ENCODE peak calls at places on chromosome 12, in six cellular contexts. One of them, this sample, is unnamed.

GRCh38 chr12:15978431-15978950 is 67.4 kb downstream of the DERA start:
- DNase-seq in trophoblast cell: peak; percentile 86
- DNase-seq in H1: no peak
- DNase-seq in IMR-90: peak; percentile 60
- DNase-seq in H9: no peak
- DNase-seq in neuronal stem cell: no peak
- DNase-seq in this sample: peak; percentile 55

GRCh38 chr12:2068638-2069037 is 15.9 kb downstream of the CACNA1C start:
- DNase-seq in H9: no peak
- DNase-seq in neuronal stem cell: no peak
- DNase-seq in H1: no peak
- DNase-seq in IMR-90: no peak
- DNase-seq in trophoblast cell: no peak
- DNase-seq in this sample: no peak

GRCh38 chr12:115023279-115023678 is 339.3 kb upstream of the TBX3 start:
- DNase-seq in trophoblast cell: no peak
- DNase-seq in IMR-90: peak; percentile 60
- DNase-seq in neuronal stem cell: no peak
- DNase-seq in H9: no peak
- DNase-seq in H1: no peak
- DNase-seq in this sample: no peak

GRCh38 chr12:153080-153746 is 60.7 kb downstream of the SLC6A12 start:
- DNase-seq in IMR-90: peak; percentile 54
- DNase-seq in H1: peak; percentile 89
- DNase-seq in trophoblast cell: peak; percentile 50
- DNase-seq in neuronal stem cell: peak; percentile 62
- DNase-seq in H9: peak; percentile 96
- DNase-seq in this sample: peak; percentile 66

GRCh38 chr12:25995906-25996305 is 37.4 kb downstream of the RASSF8 start:
- DNase-seq in trophoblast cell: no peak
- DNase-seq in IMR-90: peak; percentile 60
- DNase-seq in neuronal stem cell: no peak
- DNase-seq in H1: no peak
- DNase-seq in H9: no peak
- DNase-seq in this sample: peak; percentile 22

GRCh38 chr12:71955946-71956345 is 17.3 kb downstream of the TPH2 start:
- DNase-seq in trophoblast cell: peak; percentile 67
- DNase-seq in H1: no peak
- DNase-seq in IMR-90: peak; percentile 89
- DNase-seq in neuronal stem cell: no peak
- DNase-seq in H9: no peak
- DNase-seq in this sample: peak; percentile 67

GRCh38 chr12:50082644-50083043 is 2.5 kb upstream of the SMARCD1 start:
- DNase-seq in H9: no peak
- DNase-seq in neuronal stem cell: no peak
- DNase-seq in H1: no peak
- DNase-seq in IMR-90: no peak
- DNase-seq in trophoblast cell: no peak
- DNase-seq in this sample: peak; percentile 43

GRCh38 chr12:13288937-13289643 is 92.6 kb downstream of the EMP1 start:
- DNase-seq in trophoblast cell: no peak
- DNase-seq in neuronal stem cell: no peak
- DNase-seq in H9: no peak
- DNase-seq in IMR-90: no peak
- DNase-seq in H1: no peak
- DNase-seq in this sample: no peak

GRCh38 chr12:116303929-116304328 is 26.4 kb upstream of the MED13L start:
- DNase-seq in IMR-90: peak; percentile 50
- DNase-seq in H1: no peak
- DNase-seq in H9: no peak
- DNase-seq in neuronal stem cell: no peak
- DNase-seq in trophoblast cell: peak; percentile 60
- DNase-seq in this sample: no peak

GRCh38 chr12:116818341-116818856 is 62.8 kb downstream of the HRK start:
- DNase-seq in neuronal stem cell: no peak
- DNase-seq in IMR-90: peak; percentile 23
- DNase-seq in H9: no peak
- DNase-seq in H1: no peak
- DNase-seq in trophoblast cell: peak; percentile 2
- DNase-seq in this sample: peak; percentile 15

GRCh38 chr12:119990382-119990874 is 1.4 kb downstream of the BICDL1 start:
- DNase-seq in IMR-90: no peak
- DNase-seq in H9: no peak
- DNase-seq in trophoblast cell: peak; percentile 85
- DNase-seq in neuronal stem cell: no peak
- DNase-seq in H1: no peak
- DNase-seq in this sample: no peak

GRCh38 chr12:101490286-101490920 is 15.3 kb downstream of the SPIC start:
- DNase-seq in IMR-90: no peak
- DNase-seq in H1: peak; percentile 47
- DNase-seq in trophoblast cell: peak; percentile 52
- DNase-seq in neuronal stem cell: peak; percentile 12
- DNase-seq in H9: peak; percentile 71
- DNase-seq in this sample: peak; percentile 5

GRCh38 chr12:94055528-94055927 is 92.8 kb upstream of the PLXNC1 start:
- DNase-seq in IMR-90: no peak
- DNase-seq in H1: no peak
- DNase-seq in H9: no peak
- DNase-seq in trophoblast cell: no peak
- DNase-seq in neuronal stem cell: no peak
- DNase-seq in this sample: no peak

GRCh38 chr12:42568952-42569916 is 20.3 kb downstream of the PRICKLE1 start:
- DNase-seq in IMR-90: peak; percentile 80
- DNase-seq in neuronal stem cell: peak; percentile 15
- DNase-seq in H1: no peak
- DNase-seq in H9: no peak
- DNase-seq in trophoblast cell: peak; percentile 66
- DNase-seq in this sample: peak; percentile 66

GRCh38 chr12:130764475-130765185 is 48.5 kb upstream of the RIMBP2 start:
- DNase-seq in trophoblast cell: peak; percentile 63
- DNase-seq in IMR-90: peak; percentile 33
- DNase-seq in H1: no peak
- DNase-seq in H9: no peak
- DNase-seq in neuronal stem cell: no peak
- DNase-seq in this sample: peak; percentile 63

GRCh38 chr12:5010130-5010529 is 33.5 kb upstream of the KCNA5 start:
- DNase-seq in H1: no peak
- DNase-seq in IMR-90: no peak
- DNase-seq in trophoblast cell: no peak
- DNase-seq in neuronal stem cell: no peak
- DNase-seq in H9: no peak
- DNase-seq in this sample: no peak

GRCh38 chr12:117521327-117521726 is 159.9 kb upstream of the NOS1 start:
- DNase-seq in H9: no peak
- DNase-seq in neuronal stem cell: no peak
- DNase-seq in trophoblast cell: peak; percentile 22
- DNase-seq in H1: no peak
- DNase-seq in IMR-90: no peak
- DNase-seq in this sample: no peak

GRCh38 chr12:93889516-93890202 is 212.5 kb downstream of the CRADD start:
- DNase-seq in H9: no peak
- DNase-seq in trophoblast cell: no peak
- DNase-seq in H1: no peak
- DNase-seq in IMR-90: peak; percentile 23
- DNase-seq in neuronal stem cell: no peak
- DNase-seq in this sample: no peak

GRCh38 chr12:52474212-52474611 is 607 bp upstream of the KRT6C start:
- DNase-seq in H9: no peak
- DNase-seq in neuronal stem cell: no peak
- DNase-seq in trophoblast cell: no peak
- DNase-seq in IMR-90: no peak
- DNase-seq in H1: no peak
- DNase-seq in this sample: no peak

GRCh38 chr12:49413796-49414195 is 46.5 kb downstream of the SPATS2 start:
- DNase-seq in neuronal stem cell: no peak
- DNase-seq in H1: no peak
- DNase-seq in H9: no peak
- DNase-seq in IMR-90: peak; percentile 25
- DNase-seq in trophoblast cell: peak; percentile 95
- DNase-seq in this sample: no peak

GRCh38 chr12:55372521-55372920 is 9.7 kb downstream of the OR6C75 start:
- DNase-seq in neuronal stem cell: no peak
- DNase-seq in H9: no peak
- DNase-seq in IMR-90: no peak
- DNase-seq in trophoblast cell: no peak
- DNase-seq in H1: no peak
- DNase-seq in this sample: no peak
- H4K91ac ChIP-seq in neuronal stem cell: no peak overlapping the region
- H4K91ac ChIP-seq in H9: no peak overlapping the region
- H4K91ac ChIP-seq in IMR-90: no peak overlapping the region
- H4K91ac ChIP-seq in trophoblast cell: no peak overlapping the region
- H4K91ac ChIP-seq in H1: no peak overlapping the region
- H4K91ac ChIP-seq in this sample: no peak overlapping the region

GRCh38 chr12:3241621-3242020 is 164.4 kb downstream of the TSPAN9 start:
- DNase-seq in H9: no peak
- DNase-seq in neuronal stem cell: no peak
- DNase-seq in trophoblast cell: no peak
- DNase-seq in IMR-90: no peak
- DNase-seq in H1: no peak
- DNase-seq in this sample: no peak

GRCh38 chr12:3246253-3246652 is 169.1 kb downstream of the TSPAN9 start:
- DNase-seq in H9: no peak
- DNase-seq in H1: no peak
- DNase-seq in IMR-90: no peak
- DNase-seq in neuronal stem cell: no peak
- DNase-seq in trophoblast cell: no peak
- DNase-seq in this sample: no peak

GRCh38 chr12:3244219-3244750 is 167.1 kb downstream of the TSPAN9 start:
- DNase-seq in IMR-90: no peak
- DNase-seq in H1: no peak
- DNase-seq in H9: no peak
- DNase-seq in neuronal stem cell: no peak
- DNase-seq in trophoblast cell: no peak
- DNase-seq in this sample: no peak

GRCh38 chr12:3243376-3244084 is 166.4 kb downstream of the TSPAN9 start:
- DNase-seq in H9: no peak
- DNase-seq in neuronal stem cell: no peak
- DNase-seq in H1: no peak
- DNase-seq in trophoblast cell: no peak
- DNase-seq in IMR-90: no peak
- DNase-seq in this sample: no peak

GRCh38 chr12:3242199-3242863 is 165.2 kb downstream of the TSPAN9 start:
- DNase-seq in IMR-90: no peak
- DNase-seq in H9: no peak
- DNase-seq in trophoblast cell: no peak
- DNase-seq in neuronal stem cell: no peak
- DNase-seq in H1: no peak
- DNase-seq in this sample: no peak
- H3K14ac ChIP-seq in IMR-90: no peak overlapping the region
- H3K14ac ChIP-seq in H9: no peak overlapping the region
- H3K14ac ChIP-seq in trophoblast cell: no peak overlapping the region
- H3K14ac ChIP-seq in neuronal stem cell: peak overlapping the region; percentile 9
- H3K14ac ChIP-seq in H1: no peak overlapping the region
- H3K14ac ChIP-seq in this sample: no peak overlapping the region

GRCh38 chr12:57222286-57223190 is 5.9 kb downstream of the NXPH4 start:
- DNase-seq in H1: no peak
- DNase-seq in H9: no peak
- DNase-seq in neuronal stem cell: no peak
- DNase-seq in IMR-90: no peak
- DNase-seq in trophoblast cell: no peak
- DNase-seq in this sample: no peak

GRCh38 chr12:57224973-57225679 is 4.4 kb upstream of the SHMT2 start:
- DNase-seq in H9: peak; percentile 91
- DNase-seq in H1: peak; percentile 94
- DNase-seq in neuronal stem cell: no peak
- DNase-seq in IMR-90: no peak
- DNase-seq in trophoblast cell: peak; percentile 54
- DNase-seq in this sample: peak; percentile 38

GRCh38 chr12:57225680-57226190 is 3.8 kb upstream of the SHMT2 start:
- DNase-seq in H1: peak; percentile 69
- DNase-seq in IMR-90: no peak
- DNase-seq in H9: no peak
- DNase-seq in neuronal stem cell: no peak
- DNase-seq in trophoblast cell: no peak
- DNase-seq in this sample: no peak

GRCh38 chr12:57223191-57224165 is 6.0 kb upstream of the SHMT2 start:
- DNase-seq in trophoblast cell: no peak
- DNase-seq in IMR-90: no peak
- DNase-seq in neuronal stem cell: no peak
- DNase-seq in H9: no peak
- DNase-seq in H1: no peak
- DNase-seq in this sample: no peak

GRCh38 chr12:57224278-57224972 is 5.1 kb upstream of the SHMT2 start:
- DNase-seq in neuronal stem cell: no peak
- DNase-seq in IMR-90: no peak
- DNase-seq in trophoblast cell: no peak
- DNase-seq in H1: no peak
- DNase-seq in H9: no peak
- DNase-seq in this sample: no peak
- H4K91ac ChIP-seq in neuronal stem cell: no peak overlapping the region
- H4K91ac ChIP-seq in IMR-90: no peak overlapping the region
- H4K91ac ChIP-seq in trophoblast cell: no peak overlapping the region
- H4K91ac ChIP-seq in H1: no peak overlapping the region
- H4K91ac ChIP-seq in H9: no peak overlapping the region
- H4K91ac ChIP-seq in this sample: no peak overlapping the region

GRCh38 chr12:65734226-65734625 is 90.1 kb upstream of the HMGA2 start:
- DNase-seq in H9: no peak
- DNase-seq in H1: no peak
- DNase-seq in trophoblast cell: no peak
- DNase-seq in IMR-90: no peak
- DNase-seq in neuronal stem cell: no peak
- DNase-seq in this sample: no peak
- H3K14ac ChIP-seq in H9: no peak overlapping the region
- H3K14ac ChIP-seq in H1: no peak overlapping the region
- H3K14ac ChIP-seq in trophoblast cell: no peak overlapping the region
- H3K14ac ChIP-seq in IMR-90: no peak overlapping the region
- H3K14ac ChIP-seq in neuronal stem cell: no peak overlapping the region
- H3K14ac ChIP-seq in this sample: no peak overlapping the region

GRCh38 chr12:100253437-100253836 is 13.4 kb downstream of the DEPDC4 start:
- DNase-seq in trophoblast cell: no peak
- DNase-seq in H9: no peak
- DNase-seq in IMR-90: no peak
- DNase-seq in neuronal stem cell: no peak
- DNase-seq in H1: no peak
- DNase-seq in this sample: no peak

GRCh38 chr12:100254876-100255275 is 12.0 kb downstream of the DEPDC4 start:
- DNase-seq in neuronal stem cell: no peak
- DNase-seq in trophoblast cell: peak; percentile 1
- DNase-seq in IMR-90: no peak
- DNase-seq in H1: no peak
- DNase-seq in H9: no peak
- DNase-seq in this sample: peak; percentile 5

GRCh38 chr12:100263131-100263530 is 3.7 kb downstream of the DEPDC4 start:
- DNase-seq in H1: no peak
- DNase-seq in H9: no peak
- DNase-seq in IMR-90: no peak
- DNase-seq in trophoblast cell: no peak
- DNase-seq in neuronal stem cell: no peak
- DNase-seq in this sample: no peak

GRCh38 chr12:100258127-100258526 is 8.8 kb downstream of the DEPDC4 start:
- DNase-seq in IMR-90: no peak
- DNase-seq in trophoblast cell: no peak
- DNase-seq in H9: no peak
- DNase-seq in neuronal stem cell: no peak
- DNase-seq in H1: no peak
- DNase-seq in this sample: no peak
- H4K91ac ChIP-seq in IMR-90: no peak overlapping the region
- H4K91ac ChIP-seq in trophoblast cell: no peak overlapping the region
- H4K91ac ChIP-seq in H9: no peak overlapping the region
- H4K91ac ChIP-seq in neuronal stem cell: no peak overlapping the region
- H4K91ac ChIP-seq in H1: no peak overlapping the region
- H4K91ac ChIP-seq in this sample: no peak overlapping the region

This sample was measured in mesenchymal stem cell.